ENCODE peak calls at places on chromosomes 11 and 22, in eight cellular contexts. O is body of pancreas, M is A549, X is ovary, E is GM12878, C is H1, S is transverse colon, U is Peyer's patch. D is an unnamed sample.

GRCh38 chr11:97615541-97615940 is 1225.7 kb downstream of the JRKL start:
- DNase-seq in O (no peak), M (no peak), X (no peak), E (no peak), C (no peak), S (no peak), U (no peak), D (no peak)

GRCh38 chr11:105774899-105775298 is 165.0 kb downstream of the GRIA4 start:
- DNase-seq in O (no peak), M (no peak), X (no peak), E (no peak), C (no peak), S (no peak), U (no peak), D (no peak)

GRCh38 chr22:46696225-46696518 is 41.9 kb downstream of the CERK start:
- DNase-seq in O (no peak), M (no peak), X (no peak), E (no peak), C (no peak), S (no peak), U (no peak), D (no peak)

GRCh38 chr11:76169473-76169881 is 36.8 kb downstream of the WNT11 start:
- DNase-seq in O (no peak), M (no peak), X (no peak), E (peak), C (no peak), S (no peak), U (no peak), D (no peak)

GRCh38 chr11:66966351-66966750 is 8.2 kb upstream of the PC start:
- DNase-seq in O (no peak), M (no peak), X (no peak), E (no peak), C (no peak), S (no peak), U (peak), D (no peak)

GRCh38 chr11:117181586-117182550 is 3.3 kb downstream of the SIDT2 start:
- DNase-seq in O (peak), M (no peak), X (no peak), E (no peak), C (no peak), S (no peak), U (peak), D (no peak)

GRCh38 chr22:19851291-19852176 is 3.1 kb downstream of the GNB1L start:
- DNase-seq in O (no peak), M (no peak), X (no peak), E (no peak), C (no peak), S (no peak), U (no peak), D (no peak)

GRCh38 chr22:46941958-46942815 is 179.7 kb downstream of the TBC1D22A start:
- DNase-seq in O (no peak), M (no peak), X (no peak), E (no peak), C (no peak), S (no peak), U (no peak), D (peak)

GRCh38 chr11:23976776-23977380 is 520.0 kb upstream of the LUZP2 start:
- DNase-seq in O (no peak), M (no peak), X (no peak), E (no peak), C (no peak), S (no peak), U (no peak), D (no peak)

GRCh38 chr11:36455658-36456111 is 54.4 kb downstream of the TRAF6 start:
- DNase-seq in O (peak), M (peak), X (peak), E (no peak), C (no peak), S (peak), U (peak), D (peak)

GRCh38 chr22:31526275-31526674 is 29.9 kb downstream of the SFI1 start:
- DNase-seq in O (no peak), M (no peak), X (no peak), E (no peak), C (no peak), S (no peak), U (no peak), D (no peak)

DNA sequence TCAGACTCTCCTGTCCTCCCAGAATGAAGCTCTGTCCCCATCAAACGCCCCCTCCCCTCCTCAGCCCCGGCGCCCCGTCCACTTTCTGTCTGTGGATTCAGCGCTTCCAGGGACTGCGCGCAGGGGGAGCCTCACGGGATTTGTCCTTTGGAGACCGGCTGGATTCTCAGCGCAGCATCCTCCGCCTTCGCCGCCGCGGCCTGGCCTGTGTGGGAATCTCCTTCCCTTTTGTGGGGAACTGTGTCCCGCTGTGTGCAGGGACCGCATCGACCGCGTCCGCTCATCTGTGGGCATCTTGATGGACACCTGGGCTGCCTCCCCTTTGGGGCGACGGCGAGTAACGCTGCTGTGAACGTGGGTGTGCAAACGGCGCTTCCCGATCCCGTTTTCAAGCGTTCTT is 1.1 kb upstream of the SCT start:
- DNase-seq in O (no peak), M (no peak), X (peak), E (no peak), C (no peak), S (no peak), U (no peak), D (no peak)
- H3K4me3 ChIP-seq in O (no peak), M (no peak), X (no peak), E (no peak), C (no peak), S (no peak), U (no peak), D (no peak)

GRCh38 chr11:26584818-26585217 is 12.8 kb upstream of the MUC15 start:
- DNase-seq in O (no peak), M (no peak), X (no peak), E (no peak), C (no peak), S (no peak), U (no peak), D (no peak)
- TF ChIP-seq POLR2A in O (no peak), M (no peak), X (no peak), E (no peak), C (no peak), S (no peak), U (no peak), D (no peak)

DNA sequence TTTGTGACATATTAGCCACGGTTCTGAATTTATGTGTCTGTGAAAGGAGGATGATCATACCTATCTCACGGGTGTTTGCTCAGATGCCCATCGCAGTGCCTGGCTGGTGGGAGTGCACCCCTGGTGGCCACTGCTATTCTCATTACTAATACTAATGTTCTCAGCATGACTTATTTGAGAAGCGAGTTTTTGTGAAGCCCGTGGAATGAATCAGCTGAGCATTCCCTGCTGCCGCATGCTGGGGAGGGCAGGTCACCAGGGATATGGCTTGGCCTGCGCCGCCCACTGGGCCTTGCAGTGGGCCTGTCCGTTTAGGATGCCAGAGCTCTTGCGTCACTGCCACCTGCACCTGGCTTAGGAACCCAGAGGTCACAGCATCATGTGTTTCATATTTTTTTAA is 16.8 kb downstream of the CTTN start:
- DNase-seq in O (peak), M (peak), X (no peak), E (no peak), C (no peak), S (no peak), U (no peak), D (peak)
- H3K27ac ChIP-seq in O (no peak), M (no peak), X (no peak), E (no peak), C (no peak), S (no peak), U (no peak), D (peak)

GRCh38 chr22:50266994-50267393 is 3.2 kb downstream of the MAPK11 start:
- DNase-seq in O (no peak), M (no peak), X (no peak), E (no peak), C (no peak), S (no peak), U (no peak), D (no peak)
- H3K4me3 ChIP-seq in O (no peak), M (no peak), X (no peak), E (no peak), C (no peak), S (no peak), U (peak), D (peak)

GRCh38 chr11:96123301-96123700 is 199.4 kb upstream of the MTMR2 start:
- DNase-seq in O (no peak), M (no peak), X (no peak), E (no peak), C (no peak), S (no peak), U (no peak), D (no peak)
- TF ChIP-seq POLR2A in O (no peak), M (no peak), X (no peak), E (no peak), C (no peak), S (no peak), U (no peak), D (no peak)

GRCh38 chr22:37374571-37374970 is 52.7 kb downstream of the ELFN2 start:
- DNase-seq in O (no peak), M (no peak), X (no peak), E (no peak), C (no peak), S (no peak), U (no peak), D (no peak)

GRCh38 chr22:37379085-37379484 is 48.2 kb downstream of the ELFN2 start:
- DNase-seq in O (no peak), M (no peak), X (no peak), E (no peak), C (no peak), S (no peak), U (no peak), D (no peak)

GRCh38 chr22:37379716-37380115 is 47.6 kb downstream of the ELFN2 start:
- DNase-seq in O (no peak), M (no peak), X (no peak), E (no peak), C (no peak), S (no peak), U (no peak), D (no peak)

GRCh38 chr22:37378642-37379058 is 48.6 kb downstream of the ELFN2 start:
- DNase-seq in O (no peak), M (no peak), X (no peak), E (no peak), C (no peak), S (no peak), U (no peak), D (no peak)

GRCh38 chr22:37377927-37378326 is 49.4 kb downstream of the ELFN2 start:
- DNase-seq in O (no peak), M (no peak), X (no peak), E (no peak), C (no peak), S (no peak), U (no peak), D (no peak)
- H3K27ac ChIP-seq in O (no peak), M (no peak), X (no peak), E (no peak), C (no peak), S (no peak), U (no peak), D (no peak)

DNA sequence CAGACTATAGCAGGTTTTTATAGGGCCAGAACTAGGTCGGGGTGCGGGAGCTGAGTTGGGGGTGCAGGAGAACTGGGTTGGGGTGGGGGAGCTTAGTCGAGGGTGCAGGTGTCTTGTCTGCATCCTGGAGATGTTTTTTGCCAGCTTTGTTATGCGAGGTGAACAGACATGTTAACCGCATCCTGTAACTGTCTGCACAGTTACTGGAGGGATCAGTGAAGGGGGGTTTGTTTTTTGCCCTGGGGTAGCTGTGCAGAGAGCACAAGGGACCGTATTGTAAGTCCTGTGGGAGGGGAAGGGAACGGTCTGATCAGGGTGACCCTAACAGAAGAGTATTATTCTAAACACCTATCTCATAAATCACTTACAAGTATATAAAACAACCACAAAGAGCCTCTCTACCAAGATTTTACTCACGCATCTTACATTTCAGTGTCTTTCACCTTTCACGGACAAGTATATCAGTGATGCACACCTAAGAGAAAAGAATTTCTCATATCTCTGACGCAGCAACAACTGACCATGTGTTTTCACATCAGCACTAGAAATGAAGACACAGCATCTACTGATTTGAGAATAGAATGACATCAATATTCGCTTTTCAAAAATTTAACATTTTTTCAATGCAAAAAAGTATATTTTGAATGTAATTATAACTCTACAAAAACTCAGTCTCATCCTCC is 20.8 kb downstream of the ZNF195 start:
- DNase-seq in O (no peak), M (no peak), X (no peak), E (no peak), C (no peak), S (no peak), U (no peak), D (no peak)
- H3K4me3 ChIP-seq in O (no peak), M (no peak), X (no peak), E (no peak), C (no peak), S (no peak), U (no peak), D (no peak)

DNA sequence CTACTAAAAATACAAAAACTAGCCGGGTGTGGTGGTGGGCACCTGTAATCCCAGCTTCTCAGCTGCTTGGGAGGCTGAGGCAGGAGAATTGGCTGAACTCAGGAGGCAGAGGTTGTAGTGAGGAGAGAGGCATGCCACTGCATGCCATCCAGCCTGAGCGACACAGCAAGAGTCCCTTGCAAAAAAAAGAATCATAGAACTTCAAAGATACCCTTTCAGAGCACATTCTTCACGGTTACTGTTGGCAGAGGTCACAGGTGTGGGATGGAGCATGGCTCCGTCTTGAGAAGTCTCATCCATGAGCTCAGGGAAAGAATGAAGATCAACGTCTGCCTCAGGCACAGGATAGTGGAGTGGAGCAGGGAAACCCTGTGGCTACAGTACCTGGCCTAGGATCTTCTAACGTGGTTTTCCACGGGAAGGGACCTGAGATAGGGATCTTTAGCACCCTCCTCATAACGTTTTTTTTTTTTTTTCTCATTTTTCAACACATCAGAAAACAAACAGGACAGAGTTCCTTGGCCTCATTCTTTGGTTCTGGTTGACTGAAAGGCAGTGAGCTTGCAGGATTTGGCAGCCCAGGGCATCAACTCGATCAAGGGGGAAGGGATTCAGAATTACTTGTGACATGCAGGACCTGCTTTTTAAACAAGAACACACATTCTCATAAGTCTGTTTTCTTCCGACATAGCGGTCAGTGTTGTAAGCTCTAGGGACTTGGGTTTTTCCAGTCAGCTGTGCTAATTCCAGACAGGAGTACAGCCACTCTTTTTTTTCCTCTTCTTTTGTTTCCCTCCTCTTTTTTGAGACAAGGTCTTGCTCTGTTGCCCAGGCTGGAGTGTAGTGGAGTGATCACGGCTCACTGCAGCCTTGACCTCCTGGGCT is 22.8 kb downstream of the F2 start:
- DNase-seq in O (no peak), M (no peak), X (no peak), E (no peak), C (no peak), S (no peak), U (no peak), D (no peak)
- TF ChIP-seq POLR2A in O (no peak), M (no peak), X (no peak), E (no peak), C (no peak), S (no peak), U (no peak), D (no peak)